ENCODE peak calls at places on chromosomes 16 and 17, in five cellular contexts. One of them, this sample, is unnamed.

GRCh38 chr16:58243528-58244004 is 45.7 kb upstream of the CSNK2A2 start:
- DNase-seq in GM23338: peak; percentile 38
- DNase-seq in HFF-Myc: no peak
- DNase-seq in thyroid gland: no peak
- DNase-seq in choroid plexus epithelial cell: no peak
- DNase-seq in this sample: no peak

GRCh38 chr16:56814537-56815432 is 50.2 kb upstream of the SLC12A3 start:
- DNase-seq in choroid plexus epithelial cell: no peak
- DNase-seq in HFF-Myc: no peak
- DNase-seq in thyroid gland: no peak
- DNase-seq in GM23338: no peak
- DNase-seq in this sample: no peak

GRCh38 chr16:31113420-31114124 is 3.9 kb upstream of the KAT8 start:
- DNase-seq in GM23338: no peak
- DNase-seq in thyroid gland: no peak
- DNase-seq in HFF-Myc: no peak
- DNase-seq in choroid plexus epithelial cell: no peak
- DNase-seq in this sample: no peak

GRCh38 chr17:68861602-68862001 is 93.6 kb downstream of the ABCA8 start:
- DNase-seq in choroid plexus epithelial cell: no peak
- DNase-seq in HFF-Myc: no peak
- DNase-seq in GM23338: no peak
- DNase-seq in thyroid gland: no peak
- DNase-seq in this sample: peak; percentile 35

GRCh38 chr17:6508026-6508425 is 48.3 kb downstream of the PITPNM3 start:
- DNase-seq in HFF-Myc: no peak
- DNase-seq in thyroid gland: no peak
- DNase-seq in GM23338: no peak
- DNase-seq in choroid plexus epithelial cell: no peak
- DNase-seq in this sample: no peak

GRCh38 chr17:49570540-49571242 is 5.0 kb upstream of the NXPH3 start:
- DNase-seq in HFF-Myc: no peak
- DNase-seq in thyroid gland: no peak
- DNase-seq in GM23338: no peak
- DNase-seq in choroid plexus epithelial cell: no peak
- DNase-seq in this sample: no peak

GRCh38 chr16:50266337-50267091 is at the start of gene ADCY7:
- DNase-seq in thyroid gland: peak; percentile 35
- DNase-seq in GM23338: peak; percentile 57
- DNase-seq in HFF-Myc: no peak
- DNase-seq in choroid plexus epithelial cell: peak; percentile 72
- DNase-seq in this sample: peak; percentile 75

GRCh38 chr16:82181456-82182185 is 11.6 kb upstream of the MPHOSPH6 start:
- DNase-seq in thyroid gland: no peak
- DNase-seq in choroid plexus epithelial cell: no peak
- DNase-seq in HFF-Myc: no peak
- DNase-seq in GM23338: no peak
- DNase-seq in this sample: no peak

GRCh38 chr17:49996495-49997255 is 1.7 kb upstream of the DLX3 start:
- DNase-seq in choroid plexus epithelial cell: peak; percentile 34
- DNase-seq in GM23338: peak; percentile 64
- DNase-seq in thyroid gland: peak; percentile 52
- DNase-seq in HFF-Myc: no peak
- DNase-seq in this sample: peak; percentile 33

GRCh38 chr16:51164167-51164566 is 13.1 kb upstream of the SALL1 start:
- DNase-seq in GM23338: no peak
- DNase-seq in choroid plexus epithelial cell: no peak
- DNase-seq in HFF-Myc: no peak
- DNase-seq in thyroid gland: no peak
- DNase-seq in this sample: no peak

GRCh38 chr16:3138342-3138741 is 3.5 kb downstream of the ZNF213 start:
- DNase-seq in choroid plexus epithelial cell: no peak
- DNase-seq in GM23338: no peak
- DNase-seq in HFF-Myc: no peak
- DNase-seq in thyroid gland: no peak
- DNase-seq in this sample: no peak

GRCh38 chr17:16275024-16275423 is 58.0 kb downstream of the PIGL start:
- DNase-seq in choroid plexus epithelial cell: no peak
- DNase-seq in GM23338: no peak
- DNase-seq in HFF-Myc: no peak
- DNase-seq in thyroid gland: no peak
- DNase-seq in this sample: no peak

GRCh38 chr16:2770057-2770780 is 6.9 kb downstream of the ELOB start:
- DNase-seq in GM23338: no peak
- DNase-seq in thyroid gland: no peak
- DNase-seq in HFF-Myc: no peak
- DNase-seq in choroid plexus epithelial cell: no peak
- DNase-seq in this sample: no peak

GRCh38 chr16:27398894-27399853 is 2.8 kb upstream of the IL21R start:
- DNase-seq in GM23338: no peak
- DNase-seq in HFF-Myc: no peak
- DNase-seq in choroid plexus epithelial cell: no peak
- DNase-seq in thyroid gland: no peak
- DNase-seq in this sample: no peak

GRCh38 chr16:23270654-23271053 is 31.4 kb upstream of the SCNN1B start:
- DNase-seq in GM23338: no peak
- DNase-seq in thyroid gland: no peak
- DNase-seq in choroid plexus epithelial cell: no peak
- DNase-seq in HFF-Myc: no peak
- DNase-seq in this sample: no peak

GRCh38 chr16:72646615-72647014 is 401.3 kb downstream of the ZFHX3 start:
- DNase-seq in choroid plexus epithelial cell: no peak
- DNase-seq in thyroid gland: no peak
- DNase-seq in GM23338: no peak
- DNase-seq in HFF-Myc: no peak
- DNase-seq in this sample: peak; percentile 6

GRCh38 chr16:71526111-71526998 is at the start of gene CHST4:
- DNase-seq in HFF-Myc: no peak
- DNase-seq in thyroid gland: no peak
- DNase-seq in GM23338: peak; percentile 93
- DNase-seq in choroid plexus epithelial cell: peak; percentile 87
- DNase-seq in this sample: peak; percentile 52

GRCh38 chr16:50259334-50260205 is 6.8 kb upstream of the ADCY7 start:
- DNase-seq in HFF-Myc: no peak
- DNase-seq in GM23338: no peak
- DNase-seq in choroid plexus epithelial cell: peak; percentile 34
- DNase-seq in thyroid gland: peak; percentile 20
- DNase-seq in this sample: peak; percentile 35

GRCh38 chr16:11499295-11500089 is 87.2 kb downstream of the LITAF start:
- DNase-seq in GM23338: peak; percentile 38
- DNase-seq in HFF-Myc: no peak
- DNase-seq in choroid plexus epithelial cell: no peak
- DNase-seq in thyroid gland: peak; percentile 11
- DNase-seq in this sample: no peak

GRCh38 chr16:51773491-51773890 is 622.4 kb upstream of the SALL1 start:
- DNase-seq in HFF-Myc: no peak
- DNase-seq in thyroid gland: no peak
- DNase-seq in choroid plexus epithelial cell: no peak
- DNase-seq in GM23338: peak; percentile 30
- DNase-seq in this sample: no peak

GRCh38 chr17:40224707-40225092 is 5.6 kb downstream of the WIPF2 start:
- DNase-seq in choroid plexus epithelial cell: peak; percentile 4
- DNase-seq in HFF-Myc: no peak
- DNase-seq in GM23338: no peak
- DNase-seq in thyroid gland: peak; percentile 87
- DNase-seq in this sample: peak; percentile 82

GRCh38 chr17:27602721-27603445 is 28.1 kb upstream of the LGALS9 start:
- DNase-seq in choroid plexus epithelial cell: peak; percentile 81
- DNase-seq in thyroid gland: peak; percentile 64
- DNase-seq in HFF-Myc: no peak
- DNase-seq in GM23338: peak; percentile 90
- DNase-seq in this sample: peak; percentile 80

GRCh38 chr16:57541754-57542435 is 548 bp upstream of the ADGRG5 start:
- DNase-seq in choroid plexus epithelial cell: no peak
- DNase-seq in GM23338: no peak
- DNase-seq in HFF-Myc: no peak
- DNase-seq in thyroid gland: peak; percentile 23
- DNase-seq in this sample: no peak

GRCh38 chr16:83898463-83899271 is at the start of gene MLYCD:
- DNase-seq in GM23338: peak; percentile 91
- DNase-seq in HFF-Myc: peak; percentile 9
- DNase-seq in thyroid gland: peak; percentile 91
- DNase-seq in choroid plexus epithelial cell: peak; percentile 64
- DNase-seq in this sample: peak; percentile 71

GRCh38 chr16:87541882-87542234 is 49.0 kb upstream of the ZCCHC14 start:
- DNase-seq in choroid plexus epithelial cell: peak; percentile 18
- DNase-seq in GM23338: no peak
- DNase-seq in thyroid gland: no peak
- DNase-seq in HFF-Myc: no peak
- DNase-seq in this sample: peak; percentile 45

GRCh38 chr17:5838661-5839300 is 231.4 kb upstream of the WSCD1 start:
- DNase-seq in HFF-Myc: no peak
- DNase-seq in choroid plexus epithelial cell: no peak
- DNase-seq in thyroid gland: no peak
- DNase-seq in GM23338: peak; percentile 31
- DNase-seq in this sample: no peak

GRCh38 chr17:67434061-67434525 is 57.0 kb downstream of the PITPNC1 start:
- DNase-seq in HFF-Myc: no peak
- DNase-seq in choroid plexus epithelial cell: no peak
- DNase-seq in GM23338: no peak
- DNase-seq in thyroid gland: peak; percentile 4
- DNase-seq in this sample: peak; percentile 77

GRCh38 chr16:4521971-4522623 is 16.5 kb downstream of the CDIP1 start:
- DNase-seq in GM23338: peak; percentile 68
- DNase-seq in HFF-Myc: no peak
- DNase-seq in thyroid gland: no peak
- DNase-seq in choroid plexus epithelial cell: peak; percentile 58
- DNase-seq in this sample: peak; percentile 17

GRCh38 chr16:26334218-26335111 is 642.7 kb downstream of the HS3ST4 start:
- DNase-seq in HFF-Myc: no peak
- DNase-seq in choroid plexus epithelial cell: no peak
- DNase-seq in thyroid gland: no peak
- DNase-seq in GM23338: no peak
- DNase-seq in this sample: no peak

GRCh38 chr16:80791411-80791810 is 13.0 kb downstream of the CDYL2 start:
- DNase-seq in HFF-Myc: no peak
- DNase-seq in GM23338: no peak
- DNase-seq in thyroid gland: no peak
- DNase-seq in choroid plexus epithelial cell: peak; percentile 9
- DNase-seq in this sample: peak; percentile 8

GRCh38 chr17:46035112-46035818 is 36.2 kb downstream of the STH start:
- DNase-seq in choroid plexus epithelial cell: peak; percentile 38
- DNase-seq in GM23338: peak; percentile 35
- DNase-seq in HFF-Myc: no peak
- DNase-seq in thyroid gland: no peak
- DNase-seq in this sample: peak; percentile 34

GRCh38 chr17:76458580-76459490 is 5.9 kb upstream of the UBE2O start:
- DNase-seq in choroid plexus epithelial cell: peak; percentile 82
- DNase-seq in GM23338: peak; percentile 94
- DNase-seq in HFF-Myc: no peak
- DNase-seq in thyroid gland: peak; percentile 83
- DNase-seq in this sample: peak; percentile 73
- TF ChIP-seq CTCF in choroid plexus epithelial cell: peak; percentile 86
- TF ChIP-seq CTCF in GM23338: peak; percentile 68
- TF ChIP-seq CTCF in HFF-Myc: peak; percentile 74
- TF ChIP-seq CTCF in thyroid gland: no peak
- TF ChIP-seq CTCF in this sample: peak; percentile 77

DNA sequence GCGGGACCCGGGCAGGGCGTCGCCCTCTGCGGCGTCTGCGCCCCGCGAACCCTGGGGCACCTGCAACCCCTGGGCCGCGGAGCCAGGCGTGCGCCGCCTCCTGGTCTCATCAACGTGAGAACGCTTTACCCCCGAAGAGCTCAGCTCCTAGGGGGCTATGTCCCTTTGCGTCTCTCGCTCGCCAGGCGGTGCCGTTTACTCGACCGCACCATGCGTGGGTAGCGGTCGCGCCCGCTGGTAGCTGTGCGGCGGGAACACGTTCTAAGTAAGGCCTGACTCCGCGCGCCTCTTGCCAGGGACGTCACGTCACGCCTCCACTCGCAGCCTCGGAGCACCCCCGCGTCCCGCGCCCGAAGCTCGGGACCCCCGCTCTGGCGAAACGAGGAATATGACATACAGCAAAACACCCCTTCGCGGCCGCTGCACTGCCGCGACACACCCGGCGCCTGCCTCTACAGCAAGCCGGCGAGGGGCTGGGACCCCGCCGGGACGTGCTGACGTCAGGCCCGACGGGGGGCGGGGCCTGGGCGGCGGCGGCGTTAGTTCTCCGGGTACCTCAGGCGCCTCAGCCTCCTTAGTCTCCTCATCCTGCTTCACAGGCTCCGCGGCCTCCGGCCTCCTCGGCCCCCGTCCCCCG is at the start of gene RAB11FIP3:
- DNase-seq in GM23338: peak; percentile 86
- DNase-seq in choroid plexus epithelial cell: peak; percentile 68
- DNase-seq in HFF-Myc: no peak
- DNase-seq in thyroid gland: peak; percentile 71
- DNase-seq in this sample: peak; percentile 74
- TF ChIP-seq CTCF in GM23338: peak; percentile 21
- TF ChIP-seq CTCF in choroid plexus epithelial cell: peak; percentile 35
- TF ChIP-seq CTCF in HFF-Myc: peak; percentile 8
- TF ChIP-seq CTCF in thyroid gland: no peak
- TF ChIP-seq CTCF in this sample: no peak

DNA sequence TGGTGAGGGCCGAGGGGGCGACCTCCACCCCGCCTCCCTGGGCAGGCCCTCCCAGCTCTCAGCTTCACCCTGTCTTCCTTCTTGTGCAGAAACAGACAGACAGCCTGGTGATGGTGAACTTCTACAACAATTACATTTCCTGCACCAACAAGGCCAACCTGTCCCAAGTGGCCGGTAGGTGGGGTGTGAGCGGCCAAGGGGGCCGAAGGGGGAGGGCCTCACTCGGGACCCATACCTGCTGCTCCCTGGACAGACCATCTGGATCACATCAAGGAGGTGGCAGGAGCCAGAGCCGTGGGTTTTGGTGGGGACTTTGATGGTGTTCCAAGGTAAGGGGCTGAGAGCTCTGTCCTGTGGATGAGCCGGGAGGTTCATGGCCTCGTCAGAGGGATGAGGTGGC is 20.1 kb downstream of the CHMP1A start:
- DNase-seq in choroid plexus epithelial cell: no peak
- DNase-seq in HFF-Myc: no peak
- DNase-seq in thyroid gland: no peak
- DNase-seq in GM23338: no peak
- DNase-seq in this sample: no peak
- TF ChIP-seq CTCF in choroid plexus epithelial cell: no peak
- TF ChIP-seq CTCF in HFF-Myc: no peak
- TF ChIP-seq CTCF in thyroid gland: no peak
- TF ChIP-seq CTCF in GM23338: no peak
- TF ChIP-seq CTCF in this sample: no peak

DNA sequence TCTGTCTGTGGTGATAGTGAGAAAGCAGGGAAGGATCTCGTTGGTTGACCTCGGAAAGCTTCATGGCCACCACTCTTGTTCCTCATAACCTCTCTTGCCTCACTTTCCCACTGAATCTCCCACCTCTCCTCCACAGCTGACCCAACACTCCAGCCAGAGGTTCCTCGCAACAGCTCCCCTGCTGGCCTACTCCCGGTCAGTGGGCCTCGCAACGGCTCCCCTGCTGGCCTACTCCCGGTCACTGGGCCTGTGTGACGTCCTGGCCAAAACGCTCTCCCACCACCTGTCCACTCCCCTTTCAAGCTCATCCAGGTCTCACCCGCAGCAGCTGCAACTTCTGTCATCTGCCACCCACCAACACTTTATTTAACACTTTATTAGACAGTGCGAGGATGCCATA is 149.1 kb downstream of the VPS53 start:
- DNase-seq in HFF-Myc: no peak
- DNase-seq in GM23338: peak; percentile 58
- DNase-seq in choroid plexus epithelial cell: peak; percentile 6
- DNase-seq in thyroid gland: no peak
- DNase-seq in this sample: no peak
- TF ChIP-seq CTCF in HFF-Myc: peak; percentile 40
- TF ChIP-seq CTCF in GM23338: peak; percentile 51
- TF ChIP-seq CTCF in choroid plexus epithelial cell: peak; percentile 40
- TF ChIP-seq CTCF in thyroid gland: no peak
- TF ChIP-seq CTCF in this sample: peak; percentile 19

GRCh38 chr17:12928736-12929135 is 89.1 kb downstream of the ELAC2 start:
- DNase-seq in HFF-Myc: no peak
- DNase-seq in thyroid gland: peak; percentile 16
- DNase-seq in GM23338: peak; percentile 40
- DNase-seq in choroid plexus epithelial cell: peak; percentile 9
- DNase-seq in this sample: no peak
- TF ChIP-seq CTCF in HFF-Myc: no peak
- TF ChIP-seq CTCF in thyroid gland: no peak
- TF ChIP-seq CTCF in GM23338: peak; percentile 43
- TF ChIP-seq CTCF in choroid plexus epithelial cell: peak; percentile 23
- TF ChIP-seq CTCF in this sample: peak; percentile 3